ENCODE peak calls at places on chromosomes 12 and 14, in eight cellular contexts. J, V, D, T, Y, L, S and P are unnamed samples.

GRCh38 chr14:38964630-38965029 is 138.4 kb downstream of the SEC23A start:
- DNase-seq in D (no peak), T (no peak), V (no peak), S (peak), L (no peak), J (no peak), Y (no peak), P (no peak)

GRCh38 chr14:24817638-24818053 is 183.7 kb upstream of the GZMB start:
- DNase-seq in T (no peak), J (no peak), V (no peak), L (peak), D (no peak), S (no peak), Y (no peak), P (no peak)

GRCh38 chr14:23130875-23131274 is 11.8 kb upstream of the CEBPE start:
- DNase-seq in V (no peak), T (no peak), J (no peak), D (no peak), Y (no peak), L (no peak), S (no peak), P (no peak)

GRCh38 chr12:13103391-13104033 is at the start of gene GSG1:
- DNase-seq in L (no peak), S (no peak), J (no peak), Y (no peak), T (no peak), V (no peak), D (no peak), P (no peak)

GRCh38 chr14:105873870-105874512 is 347.6 kb downstream of the TMEM121 start:
- DNase-seq in L (no peak), Y (no peak), J (no peak), S (no peak), D (no peak), T (no peak), V (no peak), P (no peak)

GRCh38 chr12:126055521-126055920 is 990.3 kb downstream of the AACS start:
- DNase-seq in L (no peak), J (no peak), V (no peak), D (no peak), Y (no peak), T (no peak), S (no peak), P (no peak)

GRCh38 chr12:85642810-85643209 is 193.4 kb downstream of the RASSF9 start:
- DNase-seq in V (no peak), D (no peak), Y (no peak), T (no peak), S (peak), L (peak), J (no peak), P (no peak)

GRCh38 chr14:20697273-20698017 is 8.9 kb downstream of the ANG start:
- DNase-seq in T (peak), V (peak), J (peak), L (peak), D (peak), Y (peak), S (peak), P (peak)

GRCh38 chr12:128971802-128972201 is 118.5 kb downstream of the GLT1D1 start:
- DNase-seq in T (no peak), Y (no peak), J (no peak), V (no peak), L (no peak), D (no peak), S (no peak), P (no peak)

GRCh38 chr12:128970110-128970509 is 116.8 kb downstream of the GLT1D1 start:
- DNase-seq in T (no peak), L (peak), D (no peak), V (no peak), S (no peak), Y (no peak), J (no peak), P (no peak)

GRCh38 chr12:128970941-128971340 is 117.7 kb downstream of the GLT1D1 start:
- DNase-seq in L (no peak), D (no peak), S (no peak), Y (no peak), J (no peak), T (no peak), V (no peak), P (no peak)

GRCh38 chr12:128968668-128969067 is 115.4 kb downstream of the GLT1D1 start:
- DNase-seq in L (no peak), J (no peak), V (no peak), T (no peak), S (no peak), Y (no peak), D (no peak), P (no peak)

GRCh38 chr12:128969480-128970055 is 116.3 kb downstream of the GLT1D1 start:
- DNase-seq in J (no peak), V (no peak), L (peak), Y (peak), D (no peak), T (peak), S (peak), P (no peak)
- TF ChIP-seq CTCF in J (no peak), V (no peak), L (peak), Y (peak), D (peak), T (peak), S (peak), P (peak)

GRCh38 chr12:6667559-6668210 is 4.8 kb upstream of the ING4 start:
- DNase-seq in L (peak), D (no peak), Y (no peak), J (no peak), T (no peak), V (no peak), S (no peak), P (no peak)
- TF ChIP-seq CTCF in L (peak), D (peak), Y (peak), J (no peak), T (no peak), V (no peak), S (peak), P (no peak)

GRCh38 chr14:26766726-26767125 is 168.9 kb upstream of the NOVA1 start:
- DNase-seq in J (no peak), D (no peak), Y (no peak), S (no peak), T (no peak), V (no peak), L (no peak), P (no peak)
- TF ChIP-seq CTCF in J (no peak), D (no peak), Y (no peak), S (no peak), T (no peak), V (no peak), L (no peak), P (no peak)

GRCh38 chr12:132191715-132192553 is 47.7 kb downstream of the NOC4L start:
- DNase-seq in J (no peak), S (no peak), D (no peak), L (no peak), V (no peak), T (no peak), Y (no peak), P (no peak)
- TF ChIP-seq CTCF in J (no peak), S (no peak), D (no peak), L (no peak), V (no peak), T (no peak), Y (no peak), P (no peak)

GRCh38 chr14:74491952-74492351 is 1.2 kb downstream of the NPC2 start:
- DNase-seq in S (peak), L (peak), D (peak), J (no peak), V (no peak), T (no peak), Y (peak), P (no peak)
- TF ChIP-seq CTCF in S (peak), L (peak), D (no peak), J (no peak), V (peak), T (peak), Y (peak), P (peak)

DNA sequence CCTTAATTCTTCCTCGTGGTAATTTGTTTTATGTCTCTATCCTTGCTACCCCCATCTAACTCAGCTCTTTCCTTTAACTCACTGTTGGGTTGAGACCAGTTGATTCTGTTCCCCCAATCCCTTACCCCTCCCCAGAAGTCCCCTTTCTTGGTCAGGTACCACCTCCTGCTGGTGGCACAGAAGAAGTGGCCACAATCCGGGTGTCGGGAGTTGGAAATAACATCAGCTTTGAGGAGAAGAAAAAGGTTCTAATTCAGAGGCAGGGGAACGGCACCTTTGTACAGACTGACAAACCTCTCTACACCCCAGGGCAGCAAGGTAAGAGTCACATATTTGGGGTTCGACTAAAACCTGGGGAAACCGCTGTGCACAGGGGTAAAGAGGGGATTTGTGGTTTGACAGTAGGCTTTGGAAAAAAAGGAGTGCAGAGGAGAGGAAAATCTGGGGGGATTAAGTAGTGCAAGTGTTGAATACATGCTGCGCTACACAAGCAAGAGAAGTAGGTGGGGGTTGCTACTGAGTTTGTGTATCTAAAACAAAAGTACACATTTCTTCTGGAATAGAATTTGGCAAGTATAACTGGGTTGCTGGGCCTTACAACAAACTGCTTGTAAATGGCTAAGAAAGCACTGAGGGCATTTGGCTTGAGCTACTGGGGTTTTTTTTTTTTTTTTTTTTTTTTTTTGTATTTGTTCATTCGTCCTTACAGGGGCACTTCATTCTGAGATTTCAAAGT is 1.3 kb downstream of the A2ML1 start:
- DNase-seq in S (peak), T (no peak), V (no peak), J (no peak), L (peak), Y (no peak), D (no peak), P (peak)
- TF ChIP-seq CTCF in S (peak), T (peak), V (peak), J (peak), L (peak), Y (peak), D (no peak), P (peak)

DNA sequence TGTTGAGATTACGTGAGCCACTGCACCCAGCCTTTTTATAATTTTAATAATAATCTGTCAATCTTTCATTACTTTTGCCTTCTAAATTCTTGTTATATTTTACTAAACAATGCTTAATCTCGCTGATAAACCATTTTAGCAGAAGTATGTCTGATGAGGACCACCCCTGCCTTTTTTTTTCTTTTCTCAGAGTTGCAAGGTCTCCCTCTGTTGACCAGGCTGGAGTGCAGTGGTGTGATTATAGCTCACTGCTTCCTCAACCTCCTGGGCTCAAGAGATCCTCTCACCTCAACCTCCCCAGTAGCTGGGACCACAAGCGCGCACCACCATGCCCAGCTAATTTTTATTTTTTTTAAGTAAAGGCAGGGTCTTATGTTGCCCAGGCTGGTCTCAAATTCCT is 118.6 kb upstream of the DNM1L start:
- DNase-seq in Y (no peak), T (no peak), V (no peak), J (no peak), L (no peak), D (no peak), S (no peak), P (no peak)
- TF ChIP-seq CTCF in Y (no peak), T (no peak), V (no peak), J (no peak), L (peak), D (no peak), S (peak), P (no peak)

GRCh38 chr12:63151898-63152700 is 1.1 kb upstream of the AVPR1A start:
- DNase-seq in J (peak), S (peak), Y (peak), V (no peak), D (peak), L (peak), T (peak), P (peak)
- TF ChIP-seq CTCF in J (peak), S (peak), Y (peak), V (peak), D (peak), L (peak), T (peak), P (peak)